ENCODE peak calls at places on chromosomes 4 and X, in ten cellular contexts. S is memory B cell; K is NCI-H1092; L is AG04450; H is CD8-positive, alpha-beta memory T cell; N is OCI-LY7; G is IMR-90; E is mucosa of gallbladder; Y is Right ventricle myocardium superior; T is HT1080. O is an unnamed sample.

GRCh38 chr4:82984459-82984858 is 26.2 kb downstream of the LIN54 start:
- DNase-seq in S (no peak), K (no peak), L (no peak), H (no peak), N (no peak), G (peak; percentile 69), E (no peak), Y (no peak), T (peak; percentile 56), O (no peak)

GRCh38 chr4:109432676-109433075 is 939 bp upstream of the SEC24B start:
- DNase-seq in S (no peak), K (no peak), L (peak; percentile 39), H (no peak), N (peak; percentile 11), G (peak; percentile 77), E (no peak), Y (no peak), T (peak; percentile 37), O (no peak)

GRCh38 chrX:108914791-108915190 is 178.4 kb upstream of the IRS4 start:
- DNase-seq in S (no peak), K (no peak), L (no peak), H (no peak), N (no peak), G (no peak), E (no peak), Y (no peak), T (no peak), O (no peak)

GRCh38 chrX:108122748-108123147 is 31.2 kb downstream of the ATG4A start:
- DNase-seq in S (no peak), K (no peak), L (no peak), H (no peak), N (no peak), G (peak; percentile 17), E (no peak), Y (no peak), T (no peak), O (no peak)

GRCh38 chr4:169150806-169151205 is 120.0 kb downstream of the SH3RF1 start:
- DNase-seq in S (no peak), K (no peak), L (no peak), H (no peak), N (no peak), G (peak; percentile 56), E (no peak), Y (no peak), T (no peak), O (no peak)

GRCh38 chr4:156733582-156733981 is 238.0 kb downstream of the PDGFC start:
- DNase-seq in S (no peak), K (no peak), L (no peak), H (no peak), N (no peak), G (no peak), E (no peak), Y (no peak), T (no peak), O (no peak)

GRCh38 chrX:31423575-31424284 is 351.9 kb upstream of the FTHL17 start:
- DNase-seq in S (no peak), K (peak; percentile 64), L (no peak), H (no peak), N (peak; percentile 32), G (peak; percentile 62), E (peak; percentile 13), Y (no peak), T (peak; percentile 38), O (peak; percentile 23)

GRCh38 chrX:45070116-45071007 is 130.3 kb downstream of the DIPK2B start:
- DNase-seq in S (peak; percentile 9), K (no peak), L (peak; percentile 1), H (no peak), N (peak; percentile 54), G (peak; percentile 67), E (no peak), Y (no peak), T (peak; percentile 36), O (no peak)

GRCh38 chrX:136156560-136157117 is 9.3 kb downstream of the FHL1 start:
- DNase-seq in S (no peak), K (no peak), L (no peak), H (no peak), N (no peak), G (no peak), E (no peak), Y (no peak), T (no peak), O (no peak)

GRCh38 chrX:23844502-23845138 is 61.6 kb downstream of the SAT1 start:
- DNase-seq in S (no peak), K (no peak), L (no peak), H (no peak), N (no peak), G (peak; percentile 45), E (peak; percentile 34), Y (no peak), T (no peak), O (no peak)

GRCh38 chr4:174828845-174829701 is at the start of gene GLRA3:
- DNase-seq in S (peak; percentile 50), K (peak; percentile 92), L (no peak), H (no peak), N (peak; percentile 97), G (no peak), E (peak; percentile 64), Y (no peak), T (peak; percentile 49), O (peak; percentile 84)

GRCh38 chrX:20118065-20118824 is 1.5 kb upstream of the MAP7D2 start:
- DNase-seq in S (no peak), K (no peak), L (no peak), H (no peak), N (no peak), G (no peak), E (no peak), Y (no peak), T (no peak), O (no peak)

GRCh38 chrX:40628506-40628905 is 5.3 kb downstream of the MPC1L start:
- DNase-seq in S (no peak), K (no peak), L (no peak), H (no peak), N (no peak), G (no peak), E (no peak), Y (no peak), T (no peak), O (no peak)

GRCh38 chr4:39255266-39255665 is 72.9 kb downstream of the WDR19 start:
- DNase-seq in S (no peak), K (no peak), L (no peak), H (no peak), N (no peak), G (peak; percentile 65), E (no peak), Y (no peak), T (peak; percentile 92), O (no peak)

GRCh38 chr4:156792462-156793085 is 179.0 kb downstream of the PDGFC start:
- DNase-seq in S (no peak), K (no peak), L (no peak), H (no peak), N (no peak), G (no peak), E (no peak), Y (no peak), T (peak; percentile 25), O (no peak)

O was measured in mesothelial cell of epicardium.